ENCODE peak calls at places on chromosomes 16 and 17, in four cellular contexts. A, U, E and F are unnamed samples.

GRCh38 chr17:514584-514983 is 162.0 kb upstream of the RPH3AL start:
- DNase-seq in U (no peak), A (no peak), E (no peak), F (no peak)

GRCh38 chr17:77381731-77382130 is 241.0 kb downstream of the SEC14L1 start:
- DNase-seq in U (no peak), E (no peak), A (no peak), F (no peak)

GRCh38 chr16:80527297-80527696 is 13.5 kb upstream of the DYNLRB2 start:
- DNase-seq in A (peak; percentile 15), U (peak; percentile 62), E (no peak), F (no peak)

GRCh38 chr16:4767872-4768548 is 1.0 kb upstream of the ZNF500 start:
- DNase-seq in E (peak; percentile 20), U (no peak), A (no peak), F (no peak)

GRCh38 chr16:29748077-29748759 is 2.4 kb upstream of the C16orf54 start:
- DNase-seq in A (no peak), E (no peak), U (no peak), F (no peak)

GRCh38 chr16:48035142-48035541 is 120.7 kb downstream of the ABCC12 start:
- DNase-seq in U (no peak), A (no peak), E (no peak), F (no peak)

GRCh38 chr17:43212641-43213490 is 1.2 kb downstream of the TMEM106A start:
- DNase-seq in A (no peak), U (no peak), E (peak; percentile 37), F (no peak)

GRCh38 chr16:19745286-19746018 is 27.4 kb downstream of the IQCK start:
- DNase-seq in A (no peak), U (no peak), E (no peak), F (no peak)

GRCh38 chr16:68090109-68090508 is 4.9 kb downstream of the NFATC3 start:
- DNase-seq in E (no peak), U (no peak), A (no peak), F (no peak)

GRCh38 chr17:6261496-6261895 is 173.4 kb downstream of the AIPL1 start:
- DNase-seq in E (no peak), A (no peak), U (no peak), F (no peak)

GRCh38 chr17:60142872-60143499 is 6.8 kb upstream of the CA4 start:
- DNase-seq in A (peak; percentile 83), U (peak; percentile 94), E (peak; percentile 32), F (peak; percentile 69)

GRCh38 chr17:16250635-16251034 is 33.6 kb downstream of the PIGL start:
- DNase-seq in U (no peak), E (no peak), A (peak; percentile 70), F (no peak)

GRCh38 chr16:10812352-10813122 is 6.1 kb downstream of the TVP23A start:
- DNase-seq in U (no peak), A (no peak), E (peak; percentile 57), F (no peak)

DNA sequence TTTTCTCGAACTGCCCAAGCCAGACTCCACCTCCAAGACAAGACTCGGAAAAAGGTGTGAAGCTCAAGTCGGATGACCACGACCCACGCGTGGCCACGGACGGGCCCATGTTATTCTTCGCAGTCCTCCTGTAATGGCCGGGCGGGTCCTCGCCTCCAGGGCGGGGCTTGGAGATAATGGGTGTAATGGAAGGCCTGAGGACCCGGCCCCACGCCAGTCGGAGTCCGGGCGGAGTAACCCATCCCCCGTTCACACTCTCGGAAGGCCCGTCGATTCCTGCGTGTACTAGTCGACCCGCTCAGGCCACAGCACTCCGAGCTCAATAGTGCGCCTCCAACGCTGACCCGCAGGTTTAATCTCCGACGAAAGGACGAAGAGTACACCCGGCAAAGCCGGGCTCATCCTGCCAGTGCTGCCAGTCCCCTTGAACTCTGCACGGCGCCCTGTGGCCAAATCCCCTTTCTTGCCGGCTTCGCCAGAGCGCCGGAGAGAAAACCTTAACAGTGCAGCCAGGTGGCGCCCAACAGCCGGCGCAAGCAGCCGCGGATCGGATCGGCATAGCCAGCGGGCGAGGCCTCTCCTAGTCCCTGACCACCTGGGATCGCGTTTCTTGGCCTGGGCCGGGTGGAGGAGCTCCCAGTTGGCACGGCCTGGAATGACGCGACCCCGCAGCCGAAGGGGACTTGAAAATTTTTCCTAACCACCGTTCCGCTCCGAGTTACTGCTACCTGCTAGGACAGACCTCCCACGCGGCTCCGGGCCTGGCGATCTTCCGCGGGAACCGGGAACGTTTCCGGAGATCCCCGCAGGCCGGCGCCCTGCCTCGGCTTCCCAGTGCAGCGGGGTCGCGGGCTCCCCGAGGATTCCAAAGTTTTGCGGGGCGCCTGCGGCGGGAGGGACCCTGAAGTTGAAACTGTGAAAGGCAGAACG is 762.0 kb downstream of the KCNJ18 start:
- DNase-seq in E (no peak), U (no peak), A (no peak), F (peak; percentile 9)
- TF ChIP-seq TCF7 in E (no peak), U (no peak), A (no peak), F (no peak)

DNA sequence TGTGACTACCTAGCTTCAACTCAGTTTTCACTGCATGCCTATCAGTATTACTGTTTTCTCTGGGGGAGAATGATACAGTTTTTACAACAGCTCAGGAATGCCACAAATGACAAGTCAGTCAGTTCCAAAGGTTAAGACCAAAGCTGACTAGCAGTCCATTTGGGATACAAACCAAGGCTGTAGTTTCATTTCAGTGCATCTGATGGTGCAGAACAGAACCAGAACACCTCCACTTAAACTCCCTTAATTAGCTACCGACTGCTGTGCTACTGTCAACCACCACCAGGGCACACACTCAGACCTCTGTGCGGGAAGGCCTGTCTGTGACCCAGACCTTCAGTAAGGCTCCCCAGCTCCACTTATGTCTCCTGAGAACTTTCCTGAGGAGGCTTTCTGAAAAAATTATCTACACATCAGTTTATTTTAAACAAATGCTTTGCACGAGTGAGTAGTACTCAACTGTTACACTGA is 20.4 kb downstream of the NFE2L1 start:
- DNase-seq in A (peak; percentile 41), U (peak; percentile 57), E (no peak), F (peak; percentile 30)
- TF ChIP-seq CTCF in A (peak; percentile 32), U (no peak), E (peak; percentile 39), F (peak; percentile 49)

GRCh38 chr17:73689596-73690275 is 45.5 kb upstream of the SDK2 start:
- DNase-seq in A (no peak), U (no peak), E (no peak), F (no peak)

GRCh38 chr17:73690581-73691135 is 46.4 kb upstream of the SDK2 start:
- DNase-seq in U (peak; percentile 54), E (no peak), A (no peak), F (peak; percentile 44)

GRCh38 chr17:73693016-73693545 is 48.8 kb upstream of the SDK2 start:
- DNase-seq in E (no peak), U (no peak), A (no peak), F (no peak)

GRCh38 chr17:73694491-73694890 is 50.2 kb upstream of the SDK2 start:
- DNase-seq in A (no peak), E (no peak), U (no peak), F (no peak)

GRCh38 chr17:73691321-73691766 is 47.1 kb upstream of the SDK2 start:
- DNase-seq in E (no peak), A (no peak), U (no peak), F (no peak)
- TF ChIP-seq TCF7 in E (no peak), A (no peak), U (no peak), F (no peak)

DNA sequence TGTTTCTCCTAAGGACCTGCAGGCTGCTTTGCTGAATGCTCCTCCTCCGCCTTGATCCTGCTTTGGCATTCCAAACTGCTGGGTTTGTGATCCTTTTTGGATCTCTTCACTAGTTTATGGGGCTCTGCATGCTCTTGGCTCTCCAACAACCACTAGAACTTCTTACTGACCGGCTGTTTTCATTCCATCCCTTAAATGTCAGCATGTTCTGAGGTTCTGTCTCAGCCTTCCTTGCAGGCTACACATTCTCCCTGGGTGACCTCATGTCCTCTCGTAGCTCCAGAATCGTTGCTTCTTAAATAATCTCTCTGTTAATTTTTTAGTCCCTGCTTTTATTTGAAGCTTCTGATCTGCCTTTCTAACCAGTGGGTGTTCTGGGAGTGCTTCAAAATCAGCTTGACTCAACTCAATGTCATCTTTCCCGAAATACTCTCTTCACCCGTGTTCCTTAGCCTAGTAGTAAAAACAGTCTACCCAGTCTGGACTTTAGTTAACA is 119.0 kb upstream of the HS3ST2 start:
- DNase-seq in A (no peak), U (no peak), E (no peak), F (no peak)
- TF ChIP-seq CTCF in A (no peak), U (no peak), E (no peak), F (no peak)

GRCh38 chr16:85052536-85052935 is 24.9 kb downstream of the KIAA0513 start:
- DNase-seq in E (no peak), U (no peak), A (no peak), F (no peak)
- TF ChIP-seq TCF7 in E (no peak), U (no peak), A (no peak), F (no peak)

DNA sequence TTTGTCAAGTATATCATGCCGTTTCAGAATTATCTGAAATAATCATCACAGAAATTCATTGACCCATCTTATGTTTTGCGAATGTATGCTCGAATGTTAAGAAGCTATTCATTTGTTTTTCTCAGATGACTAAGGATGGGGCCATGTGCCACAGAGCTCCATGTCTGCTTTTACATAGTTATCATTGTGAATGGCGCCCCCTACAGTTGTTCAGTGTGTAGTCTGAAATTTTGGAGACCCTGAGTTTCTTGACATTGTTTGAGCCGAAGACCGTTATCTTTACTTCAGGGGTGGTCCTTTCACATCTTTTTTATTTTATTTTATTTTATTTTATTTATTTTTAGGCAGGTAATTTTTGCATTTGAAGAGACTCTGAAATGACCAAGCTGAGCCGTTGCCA is 972.0 kb upstream of the RBFOX1 start:
- DNase-seq in E (no peak), U (no peak), A (no peak), F (no peak)
- TF ChIP-seq CTCF in E (no peak), U (no peak), A (no peak), F (no peak)

GRCh38 chr17:4143563-4144410 is 790 bp downstream of the CYB5D2 start:
- DNase-seq in E (peak; percentile 71), U (peak; percentile 89), A (peak; percentile 82), F (peak; percentile 83)

GRCh38 chr17:4144411-4144747 is 1.4 kb downstream of the CYB5D2 start:
- DNase-seq in A (no peak), U (no peak), E (no peak), F (no peak)

GRCh38 chr17:4140125-4140524 is 2.7 kb downstream of the ZZEF1 start:
- DNase-seq in U (no peak), A (no peak), E (no peak), F (no peak)

GRCh38 chr17:4147751-4148310 is 4.8 kb downstream of the CYB5D2 start:
- DNase-seq in A (no peak), U (no peak), E (no peak), F (no peak)

GRCh38 chr17:4142107-4142900 is 526 bp downstream of the ZZEF1 start:
- DNase-seq in A (peak; percentile 27), U (peak; percentile 37), E (no peak), F (no peak)
- TF ChIP-seq TCF7 in A (no peak), U (no peak), E (no peak), F (no peak)